ENCODE peak calls at places on chromosomes 2 and 18, in seven cellular contexts. B, N, K, S, U, G and Q are unnamed samples.
A peak's percentile ranks its signal among the peaks of the same experiment; 100 is the strongest.

GRCh38 chr2:12303181-12304030 is 413.3 kb upstream of the TRIB2 start:
- DNase-seq in B (peak; percentile 83), N (peak; percentile 87), K (no peak), S (no peak), U (no peak), G (no peak), Q (no peak)

GRCh38 chr2:126658910-126659613 is 3.1 kb downstream of the GYPC start:
- DNase-seq in B (peak; percentile 73), N (no peak), K (no peak), S (peak; percentile 69), U (no peak), G (peak; percentile 84), Q (peak; percentile 26)

GRCh38 chr2:190446750-190447516 is 38.8 kb downstream of the MFSD6 start:
- DNase-seq in B (peak; percentile 29), N (no peak), K (no peak), S (no peak), U (no peak), G (no peak), Q (no peak)

GRCh38 chr2:36707050-36707449 is 10.5 kb downstream of the VIT start:
- DNase-seq in B (peak; percentile 29), N (peak; percentile 66), K (no peak), S (no peak), U (no peak), G (no peak), Q (no peak)

GRCh38 chr2:51553456-51553855 is 521.5 kb upstream of the NRXN1 start:
- DNase-seq in B (peak; percentile 22), N (no peak), K (no peak), S (no peak), U (no peak), G (no peak), Q (no peak)

GRCh38 chr2:126886906-126887280 is 11.8 kb upstream of the TEX51 start:
- DNase-seq in B (no peak), N (no peak), K (no peak), S (no peak), U (no peak), G (no peak), Q (no peak)

GRCh38 chr2:182477774-182478173 is 50.9 kb upstream of the PDE1A start:
- DNase-seq in B (no peak), N (no peak), K (no peak), S (no peak), U (no peak), G (no peak), Q (no peak)

GRCh38 chr2:136238214-136238551 is 120.2 kb upstream of the CXCR4 start:
- DNase-seq in B (no peak), N (peak; percentile 26), K (no peak), S (no peak), U (no peak), G (no peak), Q (no peak)

GRCh38 chr18:49725809-49726514 is 87.4 kb downstream of the ACAA2 start:
- DNase-seq in B (peak; percentile 98), N (peak; percentile 9), K (no peak), S (peak; percentile 51), U (no peak), G (peak; percentile 62), Q (no peak)

DNA sequence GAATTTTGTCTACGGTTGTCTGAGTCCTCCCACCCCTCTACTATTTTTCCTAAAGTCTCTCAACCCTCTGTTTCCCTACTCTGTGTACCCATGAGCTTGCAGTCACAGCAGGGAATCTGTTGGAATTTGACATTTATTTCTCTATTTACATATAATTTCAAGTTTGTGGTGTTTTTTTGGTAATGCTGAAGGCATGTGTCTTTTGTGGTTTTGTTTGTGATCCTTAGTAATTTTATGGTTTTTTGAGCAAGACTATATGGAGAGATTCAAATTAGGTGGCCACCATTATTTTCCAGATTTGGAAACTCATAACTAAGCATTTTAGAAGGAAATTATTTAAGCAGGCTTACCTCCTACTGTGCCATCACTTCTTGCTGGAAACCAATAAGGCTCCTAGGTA is 27.2 kb upstream of the FBLN7 start:
- DNase-seq in B (no peak), N (no peak), K (no peak), S (no peak), U (no peak), G (no peak), Q (no peak)
- H3K36me3 ChIP-seq in B (peaks cover 16% of the 10 kb centered on the region), N (peaks cover 42% of the 10 kb centered on the region), K (peaks cover 2% of the 10 kb centered on the region), S (peaks cover 15% of the 10 kb centered on the region), U (peaks cover 79% of the 10 kb centered on the region), G (peaks cover 19% of the 10 kb centered on the region), Q (peaks cover 72% of the 10 kb centered on the region)

GRCh38 chr2:176272870-176273269 is 3.6 kb downstream of the MTX2 start:
- DNase-seq in B (no peak), N (no peak), K (no peak), S (no peak), U (no peak), G (no peak), Q (no peak)

GRCh38 chr2:176270100-176270750 is 983 bp downstream of the MTX2 start:
- DNase-seq in B (peak; percentile 12), N (peak; percentile 36), K (no peak), S (no peak), U (no peak), G (no peak), Q (no peak)

GRCh38 chr2:176269319-176270099 is at the start of gene MTX2:
- DNase-seq in B (peak; percentile 57), N (peak; percentile 76), K (no peak), S (peak; percentile 71), U (peak; percentile 94), G (peak; percentile 78), Q (peak; percentile 74)

GRCh38 chr2:176268976-176269318 is 295 bp upstream of the MTX2 start:
- DNase-seq in B (no peak), N (no peak), K (no peak), S (no peak), U (no peak), G (no peak), Q (no peak)
- H3K4me3 ChIP-seq in B (peak overlapping the region; percentile 98), N (peak overlapping the region; percentile 94), K (peak overlapping the region; percentile 81), S (peak overlapping the region; percentile 92), U (peak overlapping the region; percentile 90), G (peak overlapping the region; percentile 93), Q (peak overlapping the region; percentile 87)

DNA sequence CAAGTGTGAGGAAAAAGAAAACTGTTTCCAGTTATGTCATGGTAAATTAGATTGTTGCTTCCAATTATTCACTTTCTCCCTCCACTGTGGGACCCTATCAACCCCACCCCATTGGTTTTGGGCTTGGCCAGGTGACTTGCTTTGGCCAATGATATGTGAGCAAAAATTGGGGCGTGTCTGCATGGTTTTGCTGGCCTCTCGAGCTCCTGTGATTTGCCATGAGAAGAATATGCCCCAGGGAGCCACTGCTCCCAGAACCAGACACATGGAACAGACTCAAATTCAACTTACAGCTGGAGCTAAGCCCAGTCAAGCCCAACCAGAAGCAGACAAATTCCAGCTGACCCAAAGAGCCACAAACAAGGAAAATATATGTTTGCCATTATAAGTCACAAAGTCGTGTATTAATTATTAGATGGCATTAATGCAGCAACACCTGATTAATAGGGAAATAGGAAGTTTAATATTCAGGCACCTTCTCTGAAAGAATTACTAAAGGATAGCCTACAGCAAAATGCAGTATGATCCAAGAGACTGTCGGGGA is 248.9 kb downstream of the ANAPC1 start:
- DNase-seq in B (no peak), N (no peak), K (no peak), S (no peak), U (no peak), G (no peak), Q (no peak)
- H3K36me3 ChIP-seq in B (no peaks in the 10 kb centered on the region), N (no peaks in the 10 kb centered on the region), K (no peaks in the 10 kb centered on the region), S (no peaks in the 10 kb centered on the region), U (no peaks in the 10 kb centered on the region), G (no peaks in the 10 kb centered on the region), Q (no peaks in the 10 kb centered on the region)

DNA sequence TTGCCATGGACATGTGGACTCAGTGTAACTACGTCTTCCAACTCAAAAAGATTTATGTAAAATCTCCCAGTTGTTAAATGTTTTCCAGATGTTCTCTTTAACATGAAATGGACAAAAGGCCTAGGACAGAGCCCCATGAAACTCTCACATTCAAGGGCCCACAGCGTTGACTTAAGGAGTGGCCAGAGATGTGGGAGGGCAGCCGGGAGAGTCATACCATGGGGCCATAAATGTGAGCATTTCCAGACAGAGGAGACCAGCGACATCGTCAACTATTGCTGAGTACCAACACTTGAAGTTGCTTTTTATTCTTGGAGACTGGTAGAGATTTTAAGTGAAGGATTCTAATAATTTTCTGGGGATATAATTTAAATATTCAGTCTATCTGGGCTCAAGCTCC is 10.0 kb downstream of the SLC3A1 start:
- DNase-seq in B (no peak), N (no peak), K (no peak), S (no peak), U (no peak), G (no peak), Q (no peak)
- H3K4me3 ChIP-seq in B (no peak overlapping the region), N (no peak overlapping the region), K (no peak overlapping the region), S (no peak overlapping the region), U (no peak overlapping the region), G (no peak overlapping the region), Q (no peak overlapping the region)

DNA sequence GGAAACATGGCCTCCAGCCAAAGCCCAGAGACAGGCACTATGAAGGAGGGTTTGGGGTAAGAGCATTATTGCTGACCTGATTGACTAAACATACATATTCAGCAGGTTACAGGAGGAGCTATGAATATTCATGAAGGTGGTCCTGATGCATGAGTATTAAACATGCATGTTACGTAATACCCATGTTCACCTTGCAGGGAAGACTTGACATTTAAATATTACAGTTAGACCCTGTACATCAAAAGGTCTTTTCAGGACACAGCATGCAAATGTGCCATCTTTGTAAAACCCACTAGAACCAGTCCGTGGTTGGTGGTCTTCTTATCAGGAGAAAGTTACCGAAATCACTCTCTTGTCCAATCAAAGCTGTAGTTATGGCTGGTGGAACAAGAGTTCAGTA is 59.9 kb downstream of the XRCC5 start:
- DNase-seq in B (no peak), N (no peak), K (no peak), S (no peak), U (no peak), G (no peak), Q (no peak)
- H3K36me3 ChIP-seq in B (peaks cover 31% of the 10 kb centered on the region), N (peaks cover 82% of the 10 kb centered on the region), K (peaks cover 64% of the 10 kb centered on the region), S (peaks cover 31% of the 10 kb centered on the region), U (peaks cover 88% of the 10 kb centered on the region), G (no peaks in the 10 kb centered on the region), Q (peaks cover 69% of the 10 kb centered on the region)

GRCh38 chr2:38268691-38269309 is 108.3 kb downstream of the ATL2 start:
- DNase-seq in B (peak; percentile 91), N (peak; percentile 43), K (no peak), S (no peak), U (no peak), G (no peak), Q (no peak)
- H3K4me3 ChIP-seq in B (no peak overlapping the region), N (no peak overlapping the region), K (no peak overlapping the region), S (no peak overlapping the region), U (no peak overlapping the region), G (no peak overlapping the region), Q (no peak overlapping the region)

DNA sequence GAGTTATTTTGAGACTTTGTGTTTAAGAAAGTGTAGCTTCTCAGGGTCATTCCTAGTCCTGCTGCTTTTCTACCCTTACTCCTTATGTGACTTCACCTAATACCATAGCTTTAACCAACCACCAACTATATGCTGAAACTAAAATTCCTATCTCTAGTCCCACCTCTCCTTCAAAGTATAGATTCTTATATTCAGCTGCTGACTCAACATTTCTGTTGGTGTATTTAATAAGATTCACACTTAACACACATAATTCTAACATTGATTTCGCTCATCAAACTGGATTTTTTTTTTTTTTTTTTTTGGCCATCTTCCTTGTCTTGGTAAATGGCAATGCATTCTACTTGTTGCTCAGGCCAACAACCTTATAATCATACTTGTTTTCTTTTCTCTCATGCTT is 30.1 kb downstream of the TAF1B start:
- DNase-seq in B (no peak), N (no peak), K (no peak), S (no peak), U (no peak), G (no peak), Q (no peak)
- H3K36me3 ChIP-seq in B (peaks cover 12% of the 10 kb centered on the region), N (peaks cover 35% of the 10 kb centered on the region), K (peaks cover 21% of the 10 kb centered on the region), S (peaks cover 16% of the 10 kb centered on the region), U (peaks cover 76% of the 10 kb centered on the region), G (no peaks in the 10 kb centered on the region), Q (peaks cover 69% of the 10 kb centered on the region)